ENCODE peak calls at places on chromosomes 4 and X, in seven cellular contexts. T, O, Z, K, J, M and W are unnamed samples.
A peak's percentile ranks its signal among the peaks of the same experiment; 100 is the strongest.

GRCh38 chrX:56563231-56564116 is at the start of gene UBQLN2:
- DNase-seq in O (no peak), M (peak; percentile 64), J (peak; percentile 77), K (peak; percentile 86), Z (peak; percentile 31), T (peak; percentile 30), W (peak; percentile 26)

GRCh38 chr4:137065306-137065705 is 467.0 kb downstream of the PCDH18 start:
- DNase-seq in T (no peak), J (no peak), M (no peak), Z (no peak), O (no peak), K (no peak), W (no peak)

GRCh38 chr4:8114456-8115202 is 44.0 kb downstream of the ABLIM2 start:
- DNase-seq in T (no peak), K (no peak), J (no peak), M (no peak), Z (no peak), O (no peak), W (no peak)

GRCh38 chr4:89539374-89539773 is 231.8 kb upstream of the GPRIN3 start:
- DNase-seq in Z (no peak), K (no peak), T (no peak), J (no peak), O (no peak), M (no peak), W (no peak)

GRCh38 chr4:14837860-14838259 is 164.4 kb upstream of the CPEB2 start:
- DNase-seq in K (peak; percentile 21), Z (no peak), J (no peak), T (no peak), M (no peak), O (no peak), W (no peak)

GRCh38 chr4:122824616-122825015 is 2.0 kb upstream of the FGF2 start:
- DNase-seq in M (no peak), T (no peak), Z (no peak), K (peak; percentile 55), O (no peak), J (no peak), W (no peak)

GRCh38 chrX:43860646-43861370 is 21.4 kb downstream of the MAOB start:
- DNase-seq in Z (peak; percentile 36), K (no peak), T (peak; percentile 81), O (no peak), M (no peak), J (peak; percentile 20), W (peak; percentile 81)

GRCh38 chr4:8221476-8221875 is 22.4 kb downstream of the SH3TC1 start:
- DNase-seq in Z (no peak), T (no peak), M (no peak), K (no peak), J (peak; percentile 80), O (peak; percentile 46), W (no peak)

GRCh38 chr4:136306361-136306760 is 1225.9 kb downstream of the PCDH18 start:
- DNase-seq in T (no peak), O (no peak), Z (no peak), K (no peak), J (peak; percentile 41), M (no peak), W (no peak)

GRCh38 chrX:140916891-140917290 is 85.5 kb upstream of the SPANXB1 start:
- DNase-seq in J (no peak), M (no peak), T (no peak), Z (no peak), O (no peak), K (no peak), W (no peak)

GRCh38 chr4:73170518-73171198 is 87.9 kb downstream of the ANKRD17 start:
- DNase-seq in O (no peak), Z (no peak), T (no peak), J (no peak), M (no peak), K (no peak), W (peak; percentile 87)

GRCh38 chr4:42768125-42768748 is 111.3 kb upstream of the ATP8A1 start:
- DNase-seq in M (peak; percentile 77), Z (no peak), O (no peak), T (no peak), J (no peak), K (no peak), W (no peak)

GRCh38 chrX:105317117-105317516 is 96.6 kb upstream of the TEX13A start:
- DNase-seq in J (no peak), T (no peak), M (no peak), Z (no peak), K (no peak), O (no peak), W (no peak)

GRCh38 chr4:21113496-21114213 is 413.4 kb downstream of the PACRGL start:
- DNase-seq in J (peak; percentile 54), Z (no peak), O (no peak), T (no peak), K (no peak), M (no peak), W (no peak)

GRCh38 chr4:26083987-26084386 is 170.0 kb downstream of the SMIM20 start:
- DNase-seq in T (no peak), O (peak; percentile 67), Z (peak; percentile 65), M (no peak), K (no peak), J (no peak), W (no peak)

GRCh38 chr4:114479595-114479994 is 119.0 kb upstream of the UGT8 start:
- DNase-seq in O (no peak), T (no peak), M (no peak), Z (no peak), J (no peak), K (no peak), W (no peak)

GRCh38 chr4:4507923-4508322 is 33.9 kb downstream of the STX18 start:
- DNase-seq in K (no peak), J (peak; percentile 16), O (no peak), Z (peak; percentile 12), T (peak; percentile 2), M (no peak), W (no peak)

GRCh38 chrX:114344756-114345155 is 239.1 kb upstream of the HTR2C start:
- DNase-seq in O (no peak), J (peak; percentile 31), M (no peak), K (peak; percentile 25), Z (peak; percentile 26), T (peak; percentile 3), W (peak; percentile 28)

GRCh38 chr4:95190751-95191436 is 357.9 kb downstream of the UNC5C start:
- DNase-seq in J (peak; percentile 78), T (no peak), K (no peak), O (no peak), Z (no peak), M (no peak), W (no peak)

GRCh38 chr4:128915544-128915943 is 106.0 kb downstream of the JADE1 start:
- DNase-seq in J (no peak), O (no peak), T (no peak), M (no peak), K (no peak), Z (no peak), W (no peak)

GRCh38 chr4:36399762-36400353 is 118.4 kb downstream of the DTHD1 start:
- DNase-seq in O (peak; percentile 24), K (peak; percentile 7), Z (no peak), T (peak; percentile 2), M (no peak), J (no peak), W (no peak)

GRCh38 chr4:14783011-14783877 is 219.0 kb upstream of the CPEB2 start:
- DNase-seq in T (no peak), J (no peak), Z (no peak), K (no peak), M (no peak), O (peak; percentile 48), W (no peak)

GRCh38 chrX:51899741-51900140 is 6.3 kb downstream of the MAGED1 start:
- DNase-seq in O (no peak), T (no peak), Z (no peak), M (no peak), K (no peak), J (no peak), W (no peak)

GRCh38 chrX:11435568-11435967 is 142.4 kb downstream of the AMELX start:
- DNase-seq in Z (no peak), T (no peak), J (no peak), M (no peak), K (no peak), O (no peak), W (no peak)

GRCh38 chr4:57318694-57319093 is 208.5 kb upstream of the IGFBP7 start:
- DNase-seq in K (no peak), T (no peak), J (no peak), M (no peak), Z (no peak), O (no peak), W (no peak)

DNA sequence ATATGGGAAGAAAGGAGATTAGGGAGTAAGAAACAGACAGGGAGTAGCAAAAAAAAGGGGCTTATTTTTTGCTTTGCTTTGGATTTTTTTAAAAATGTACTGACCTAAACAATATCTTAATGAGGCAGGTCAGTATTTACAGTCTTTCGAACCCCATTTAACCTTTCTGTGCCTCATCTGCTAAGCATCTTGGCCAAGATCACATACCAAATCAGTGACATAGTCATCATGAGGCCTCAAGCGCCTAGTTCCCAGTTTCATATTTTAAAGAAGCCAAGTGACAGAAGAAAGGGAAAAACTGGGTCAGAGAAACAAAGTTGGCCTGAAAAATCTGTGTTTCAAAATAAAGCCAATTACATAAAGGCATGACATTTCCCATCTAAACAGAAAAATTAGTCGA is 94.7 kb upstream of the WDR44 start:
- DNase-seq in T (no peak), J (no peak), K (no peak), M (no peak), Z (no peak), O (no peak), W (no peak)
- TF ChIP-seq JUND in T (no peak), J (no peak), K (no peak), M (no peak), Z (no peak), O (no peak), W (no peak)

GRCh38 chr4:62460329-62460728 is 1260.2 kb downstream of the ADGRL3 start:
- DNase-seq in J (no peak), Z (no peak), T (no peak), K (no peak), M (no peak), O (no peak), W (no peak)
- TF ChIP-seq JUND in J (no peak), Z (no peak), T (no peak), K (no peak), M (no peak), O (no peak), W (no peak)

GRCh38 chr4:3291969-3292570 is 751 bp upstream of the RGS12 start:
- DNase-seq in K (peak; percentile 29), M (peak; percentile 66), J (peak; percentile 84), O (no peak), Z (peak; percentile 8), T (peak; percentile 12), W (peak; percentile 75)
- TF ChIP-seq JUND in K (no peak), M (no peak), J (no peak), O (no peak), Z (no peak), T (no peak), W (no peak)

GRCh38 chrX:22057667-22058066 is 25.5 kb downstream of the PHEX start:
- DNase-seq in K (no peak), O (no peak), J (no peak), M (no peak), T (no peak), Z (no peak), W (no peak)

GRCh38 chrX:22060451-22060940 is 28.4 kb downstream of the PHEX start:
- DNase-seq in M (no peak), T (no peak), O (no peak), J (no peak), Z (no peak), K (no peak), W (no peak)

GRCh38 chrX:22059800-22060199 is 27.7 kb downstream of the PHEX start:
- DNase-seq in K (no peak), M (no peak), O (no peak), Z (no peak), T (no peak), J (no peak), W (no peak)

GRCh38 chrX:22063284-22063683 is 31.2 kb downstream of the PHEX start:
- DNase-seq in O (peak; percentile 64), M (no peak), K (peak; percentile 15), J (no peak), Z (no peak), T (no peak), W (peak; percentile 11)

GRCh38 chrX:22060952-22061351 is 28.8 kb downstream of the PHEX start:
- DNase-seq in J (no peak), M (no peak), T (no peak), O (no peak), K (no peak), Z (no peak), W (no peak)
- TF ChIP-seq JUND in J (no peak), M (no peak), T (no peak), O (no peak), K (no peak), Z (no peak), W (no peak)